ENCODE peak calls at places on chromosomes 1 and 21, in five cellular contexts. B is HepG2, U is upper lobe of left lung, T is K562, V is A549. N is an unnamed sample. For H3K4me1, the result is how much of the 10 kb centered on the place peaks cover.

GRCh38 chr1:56081151-56081550 is 498.2 kb downstream of the PLPP3 start:
- ATAC-seq in B (no peak), U (peak), T (no peak), V (no peak), N (peak)

GRCh38 chr1:93631626-93632365 is 49.8 kb downstream of the BCAR3 start:
- ATAC-seq in B (peak), U (no peak), T (peak), V (peak), N (no peak)

GRCh38 chr21:17370263-17370662 is 142.6 kb upstream of the CXADR start:
- ATAC-seq in B (no peak), U (peak), T (no peak), V (no peak), N (no peak)

GRCh38 chr1:81208441-81208840 is 592.3 kb upstream of the ADGRL2 start:
- ATAC-seq in B (no peak), U (peak), T (no peak), V (no peak), N (no peak)

GRCh38 chr1:70672333-70672935 is 261.4 kb downstream of the CTH start:
- ATAC-seq in B (no peak), U (no peak), T (no peak), V (no peak), N (no peak)

GRCh38 chr1:157279157-157280140 is 141.3 kb upstream of the ETV3 start:
- ATAC-seq in B (no peak), U (no peak), T (peak), V (no peak), N (no peak)

GRCh38 chr1:233304489-233305102 is 9.1 kb upstream of the PCNX2 start:
- ATAC-seq in B (no peak), U (peak), T (peak), V (no peak), N (no peak)

GRCh38 chr21:34668803-34669148 is at the start of gene CLIC6:
- ATAC-seq in B (peak), U (peak), T (no peak), V (no peak), N (peak)

GRCh38 chr1:42996384-42996991 is 37.8 kb upstream of the SLC2A1 start:
- ATAC-seq in B (no peak), U (no peak), T (no peak), V (no peak), N (no peak)

GRCh38 chr1:193974286-193974798 is 787.9 kb upstream of the B3GALT2 start:
- ATAC-seq in B (no peak), U (no peak), T (no peak), V (no peak), N (no peak)

GRCh38 chr1:175088523-175088922 is 20.9 kb downstream of the TNN start:
- ATAC-seq in B (no peak), U (no peak), T (no peak), V (no peak), N (no peak)

GRCh38 chr1:59856725-59857338 is 42.1 kb downstream of the HOOK1 start:
- ATAC-seq in B (peak), U (no peak), T (no peak), V (no peak), N (no peak)

GRCh38 chr1:153795934-153796785 is 21.0 kb downstream of the SLC27A3 start:
- ATAC-seq in B (no peak), U (no peak), T (no peak), V (no peak), N (no peak)

GRCh38 chr1:220768127-220768601 is 18.5 kb upstream of the MTARC1 start:
- ATAC-seq in B (peak), U (peak), T (peak), V (no peak), N (peak)

GRCh38 chr1:247077768-247078314 is 770 bp downstream of the ZNF670 start:
- ATAC-seq in B (peak), U (peak), T (peak), V (peak), N (no peak)

GRCh38 chr21:17048974-17049373 is 463.9 kb upstream of the CXADR start:
- ATAC-seq in B (no peak), U (no peak), T (no peak), V (no peak), N (no peak)

GRCh38 chr1:151596166-151596933 is 15.5 kb upstream of the SNX27 start:
- ATAC-seq in B (peak), U (no peak), T (peak), V (peak), N (no peak)

GRCh38 chr1:183407474-183407873 is 10.7 kb downstream of the NMNAT2 start:
- ATAC-seq in B (no peak), U (no peak), T (no peak), V (no peak), N (no peak)

DNA sequence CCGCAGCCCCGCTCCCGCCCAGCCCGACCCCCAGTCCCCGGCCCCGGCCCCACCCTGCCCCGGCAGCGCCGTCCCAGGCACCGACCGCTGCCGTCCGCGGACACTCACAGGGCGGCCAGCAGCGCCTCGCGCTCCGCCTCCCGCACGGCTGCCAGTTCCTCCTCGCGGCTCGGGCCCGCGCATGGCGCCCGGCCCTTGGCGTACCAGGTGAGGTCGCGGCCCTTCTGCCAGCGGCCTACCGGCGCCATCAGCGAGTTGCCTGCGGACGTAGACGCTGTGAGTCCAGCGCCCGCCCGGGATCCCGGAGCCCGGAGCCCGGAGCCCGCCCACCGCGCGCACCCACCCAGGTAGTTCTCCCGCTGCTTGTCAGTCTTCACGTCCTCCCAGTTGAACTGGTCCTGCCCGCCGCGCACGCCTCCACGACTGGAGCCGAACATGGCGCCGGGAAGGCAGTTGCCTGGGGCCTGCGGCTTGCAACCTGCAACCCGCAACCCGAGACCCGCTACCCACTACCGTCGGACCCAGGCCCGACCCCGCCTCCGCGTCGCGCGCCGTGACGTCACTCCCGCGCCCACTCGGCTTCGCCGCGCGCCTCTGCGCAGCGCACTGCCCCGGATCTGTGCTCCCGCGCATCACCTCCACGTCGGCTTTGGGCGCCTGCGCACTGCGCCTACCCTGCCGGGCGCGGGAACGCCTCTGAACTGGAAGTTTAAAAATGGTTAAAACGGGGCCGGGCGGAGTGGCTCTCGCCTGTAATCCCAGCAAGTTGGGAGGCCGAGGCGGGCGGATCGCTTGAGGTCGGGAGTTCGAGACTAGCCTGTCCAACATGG is at the start of gene C1orf35:
- ATAC-seq in B (peak), U (peak), T (peak), V (peak), N (peak)
- TF ChIP-seq EP300 in B (no peak), U (no peak), T (no peak), V (no peak), N (no peak)

GRCh38 chr21:42739061-42739931 is 85.9 kb downstream of the PDE9A start:
- ATAC-seq in B (peak), U (no peak), T (no peak), V (no peak), N (no peak)

GRCh38 chr21:42737969-42738590 is 84.7 kb downstream of the PDE9A start:
- ATAC-seq in B (peak), U (peak), T (peak), V (no peak), N (peak)

GRCh38 chr21:42736646-42737350 is 83.4 kb downstream of the PDE9A start:
- ATAC-seq in B (no peak), U (no peak), T (no peak), V (no peak), N (no peak)

GRCh38 chr21:42741056-42741455 is 87.6 kb downstream of the PDE9A start:
- ATAC-seq in B (no peak), U (no peak), T (no peak), V (no peak), N (no peak)

DNA sequence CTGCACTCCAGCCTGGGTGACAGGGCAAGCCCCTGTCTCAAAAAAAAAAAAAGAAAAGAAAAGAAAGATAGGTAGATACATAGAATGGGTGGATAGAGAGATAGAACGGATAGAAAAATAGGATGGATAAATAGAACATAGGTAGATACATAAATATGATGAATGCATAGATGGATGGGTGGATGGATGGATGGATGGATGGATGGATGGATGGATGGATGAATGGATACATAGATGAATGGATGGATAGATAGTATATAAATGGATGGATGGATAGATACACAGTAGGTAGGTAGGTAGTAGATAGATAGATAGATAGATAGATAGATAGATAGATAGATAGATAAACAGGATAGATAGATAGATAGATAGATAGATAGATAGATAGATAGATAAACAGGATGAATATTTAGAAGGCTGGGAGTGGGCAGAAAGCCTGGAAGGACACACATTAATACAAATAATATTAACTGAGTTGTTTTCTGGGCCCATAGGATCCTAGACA is 87.0 kb downstream of the PDE9A start:
- ATAC-seq in B (no peak), U (no peak), T (no peak), V (no peak), N (no peak)
- H3K4me1 ChIP-seq in B (half or more), U (under half), T (under half), V (under half), N (under half)

GRCh38 chr1:19000065-19000464 is 43.6 kb upstream of the IFFO2 start:
- ATAC-seq in B (peak), U (no peak), T (no peak), V (no peak), N (no peak)

GRCh38 chr1:18996548-18997177 is 40.2 kb upstream of the IFFO2 start:
- ATAC-seq in B (no peak), U (no peak), T (no peak), V (no peak), N (no peak)

GRCh38 chr1:18998016-18998724 is 41.7 kb upstream of the IFFO2 start:
- ATAC-seq in B (no peak), U (no peak), T (no peak), V (no peak), N (no peak)

GRCh38 chr1:18997508-18997907 is 41.0 kb upstream of the IFFO2 start:
- ATAC-seq in B (no peak), U (no peak), T (no peak), V (no peak), N (no peak)

DNA sequence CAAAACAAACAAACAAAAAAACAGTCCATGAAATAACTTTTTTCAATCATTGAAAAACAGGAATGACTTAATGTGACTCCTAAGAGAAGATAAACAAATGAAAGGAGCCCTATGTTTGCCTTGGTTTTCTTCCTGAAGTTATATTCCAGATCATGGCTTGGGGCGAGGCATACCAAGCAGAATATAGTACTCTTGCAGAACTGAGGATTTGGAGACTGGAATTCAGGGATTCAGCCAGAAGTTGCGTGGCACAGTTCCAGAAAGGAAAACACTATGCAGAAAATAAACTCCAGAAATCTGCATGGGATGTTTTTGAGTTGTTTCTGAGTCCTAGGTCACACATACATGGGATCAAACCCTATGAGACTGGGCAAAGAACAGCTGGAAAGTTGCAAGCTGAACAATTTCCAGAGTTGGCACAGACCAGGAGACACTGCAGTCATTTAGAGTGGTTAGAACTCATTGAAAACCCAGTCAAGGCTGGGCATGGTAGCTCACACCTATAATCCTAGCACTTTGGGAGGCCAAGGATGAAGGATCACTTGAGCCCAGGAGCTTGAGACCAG is 42.9 kb upstream of the IFFO2 start:
- ATAC-seq in B (no peak), U (no peak), T (no peak), V (no peak), N (no peak)
- H3K27ac ChIP-seq in B (no peak), U (peak), T (no peak), V (no peak), N (no peak)

GRCh38 chr1:248406721-248407692 is 4.2 kb downstream of the OR2T1 start:
- ATAC-seq in B (no peak), U (no peak), T (no peak), V (no peak), N (no peak)
- TF ChIP-seq EP300 in B (no peak), U (no peak), T (no peak), V (no peak), N (no peak)

N was measured in gastroesophageal sphincter.